ENCODE peak calls at places on chromosomes 4 and X, in eight cellular contexts. N is GM23338, Q is OCI-LY7, B is MM.1S, U is neural progenitor cell, P is HCT116, I is hepatocyte, A is SK-N-SH. S is an unnamed sample.
A peak's percentile ranks its signal among the peaks of the same experiment; 100 is the strongest.

GRCh38 chr4:31236635-31237173 is 516.5 kb downstream of the PCDH7 start:
- DNase-seq in N (no peak), Q (no peak), B (no peak), U (no peak), P (peak; percentile 77), I (no peak), A (no peak), S (no peak)

GRCh38 chrX:53085661-53086229 is 3.6 kb downstream of the TSPYL2 start:
- DNase-seq in N (no peak), Q (no peak), B (no peak), U (no peak), P (no peak), I (no peak), A (no peak), S (no peak)

GRCh38 chr4:151768835-151769234 is 8.0 kb upstream of the GATB start:
- DNase-seq in N (peak; percentile 36), Q (no peak), B (no peak), U (no peak), P (no peak), I (no peak), A (no peak), S (no peak)

GRCh38 chr4:87950516-87950915 is 25.0 kb upstream of the SPP1 start:
- DNase-seq in N (no peak), Q (no peak), B (no peak), U (no peak), P (no peak), I (no peak), A (no peak), S (no peak)

GRCh38 chrX:108811891-108812290 is 75.5 kb upstream of the IRS4 start:
- DNase-seq in N (peak; percentile 38), Q (no peak), B (no peak), U (peak; percentile 23), P (no peak), I (no peak), A (no peak), S (no peak)

GRCh38 chr4:148273501-148273986 is 168.7 kb downstream of the NR3C2 start:
- DNase-seq in N (no peak), Q (no peak), B (no peak), U (no peak), P (no peak), I (peak; percentile 18), A (peak; percentile 16), S (no peak)

GRCh38 chrX:7987160-7987992 is 60.2 kb upstream of the PNPLA4 start:
- DNase-seq in N (no peak), Q (peak; percentile 1), B (no peak), U (no peak), P (no peak), I (no peak), A (no peak), S (peak; percentile 38)

GRCh38 chr4:3522651-3523050 is 9.6 kb downstream of the LRPAP1 start:
- DNase-seq in N (no peak), Q (no peak), B (no peak), U (no peak), P (no peak), I (no peak), A (no peak), S (no peak)

GRCh38 chr4:174224550-174224949 is 58.9 kb downstream of the FBXO8 start:
- DNase-seq in N (no peak), Q (no peak), B (no peak), U (no peak), P (no peak), I (no peak), A (no peak), S (no peak)

GRCh38 chr4:119300388-119301131 is 21.4 kb downstream of the FABP2 start:
- DNase-seq in N (peak; percentile 97), Q (peak; percentile 93), B (peak; percentile 97), U (peak; percentile 94), P (peak; percentile 91), I (peak; percentile 97), A (peak; percentile 87), S (peak; percentile 93)

GRCh38 chr4:20418865-20419451 is 167.3 kb downstream of the SLIT2 start:
- DNase-seq in N (peak; percentile 48), Q (peak; percentile 67), B (peak; percentile 86), U (peak; percentile 40), P (peak; percentile 21), I (peak; percentile 47), A (peak; percentile 27), S (peak; percentile 57)

GRCh38 chr4:127000846-127001245 is 631.9 kb upstream of the INTU start:
- DNase-seq in N (no peak), Q (no peak), B (no peak), U (no peak), P (no peak), I (no peak), A (no peak), S (no peak)

GRCh38 chr4:26145212-26145611 is 175.6 kb upstream of the RBPJ start:
- DNase-seq in N (no peak), Q (no peak), B (no peak), U (no peak), P (no peak), I (peak; percentile 67), A (no peak), S (peak; percentile 43)

GRCh38 chr4:90007494-90008167 is 113.0 kb downstream of the MMRN1 start:
- DNase-seq in N (peak; percentile 5), Q (no peak), B (no peak), U (peak; percentile 23), P (no peak), I (no peak), A (no peak), S (no peak)

DNA sequence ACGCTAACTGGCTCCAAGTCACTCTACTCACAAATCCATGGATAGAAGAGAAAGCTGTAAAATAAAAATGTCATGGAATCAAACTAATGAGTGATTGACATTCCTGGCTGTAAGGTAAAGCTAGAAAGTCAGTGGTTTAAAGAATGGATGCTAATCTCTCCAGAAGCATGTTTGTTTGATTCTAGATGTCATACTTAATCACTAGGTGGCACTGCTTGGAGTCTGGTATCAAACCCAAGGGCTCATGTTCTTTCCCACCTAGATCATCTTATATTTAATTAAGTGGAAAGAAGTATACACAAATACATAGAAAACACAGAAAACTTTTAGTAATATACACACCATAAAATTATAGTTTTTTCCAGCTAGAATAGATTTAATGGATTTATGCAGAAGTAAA is 2666.6 kb downstream of the PCDH7 start:
- DNase-seq in N (peak; percentile 17), Q (no peak), B (no peak), U (no peak), P (no peak), I (no peak), A (no peak), S (peak; percentile 19)
- TF ChIP-seq CTCF in N (peak; percentile 52), Q (peak; percentile 37), B (peak; percentile 10), U (peak; percentile 37), P (peak; percentile 40), I (peak; percentile 17), A (no peak), S (peak; percentile 57)

GRCh38 chr4:10783351-10783750 is 98.8 kb upstream of the CLNK start:
- DNase-seq in N (no peak), Q (no peak), B (no peak), U (no peak), P (no peak), I (peak; percentile 40), A (no peak), S (peak; percentile 44)
- TF ChIP-seq EZH2phosphoT487 in N (no peak), Q (no peak), B (no peak), U (no peak), P (no peak), I (no peak), A (no peak), S (no peak)

GRCh38 chrX:11670316-11670715 is 4.6 kb upstream of the ARHGAP6 start:
- DNase-seq in N (no peak), Q (no peak), B (no peak), U (no peak), P (no peak), I (no peak), A (no peak), S (no peak)
- TF ChIP-seq CTCF in N (no peak), Q (no peak), B (no peak), U (no peak), P (no peak), I (no peak), A (no peak), S (no peak)

GRCh38 chr4:110196871-110197420 is 1.5 kb downstream of the ELOVL6 start:
- DNase-seq in N (peak; percentile 79), Q (peak; percentile 73), B (peak; percentile 51), U (peak; percentile 79), P (no peak), I (no peak), A (peak; percentile 75), S (peak; percentile 10)

GRCh38 chr4:110197421-110198398 is 705 bp downstream of the ELOVL6 start:
- DNase-seq in N (peak; percentile 56), Q (peak; percentile 75), B (peak; percentile 56), U (peak; percentile 58), P (no peak), I (peak; percentile 59), A (peak; percentile 58), S (peak; percentile 22)

GRCh38 chr4:110193822-110194761 is 4.3 kb downstream of the ELOVL6 start:
- DNase-seq in N (peak; percentile 89), Q (peak; percentile 92), B (no peak), U (peak; percentile 82), P (peak; percentile 88), I (peak; percentile 93), A (peak; percentile 85), S (peak; percentile 55)

GRCh38 chr4:110195561-110196205 is 2.7 kb downstream of the ELOVL6 start:
- DNase-seq in N (no peak), Q (peak; percentile 48), B (no peak), U (no peak), P (no peak), I (no peak), A (no peak), S (no peak)

GRCh38 chr4:110196206-110196870 is 2.1 kb downstream of the ELOVL6 start:
- DNase-seq in N (peak; percentile 80), Q (peak; percentile 67), B (peak; percentile 34), U (peak; percentile 79), P (no peak), I (peak; percentile 74), A (peak; percentile 79), S (peak; percentile 30)
- TF ChIP-seq EZH2phosphoT487 in N (no peak), Q (no peak), B (no peak), U (no peak), P (no peak), I (no peak), A (no peak), S (no peak)

DNA sequence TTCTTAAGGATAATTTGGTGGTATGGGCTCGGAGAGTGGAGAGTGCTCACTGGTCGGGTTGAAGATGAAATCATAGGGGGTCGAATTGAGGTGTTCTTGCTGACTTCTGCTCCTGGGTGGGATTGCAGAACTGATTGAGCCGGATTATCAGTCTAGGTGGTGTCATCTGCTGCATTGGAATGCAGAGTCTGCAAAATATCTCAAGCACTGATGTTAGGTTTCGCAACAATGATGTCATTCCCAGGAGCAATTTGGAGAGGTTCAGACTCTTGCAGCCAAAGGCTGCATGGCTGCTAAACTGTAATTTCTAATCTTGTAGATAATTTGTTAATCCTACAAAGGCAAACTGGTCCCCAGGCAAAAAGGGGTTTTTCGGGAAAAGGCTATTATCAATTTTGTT is 67.7 kb downstream of the RHOH start:
- DNase-seq in N (no peak), Q (no peak), B (no peak), U (no peak), P (no peak), I (peak; percentile 37), A (no peak), S (no peak)
- TF ChIP-seq CTCF in N (no peak), Q (no peak), B (no peak), U (no peak), P (no peak), I (no peak), A (no peak), S (no peak)

S was measured in PC-3.